ENCODE peak calls at places on chromosome 20, in six cellular contexts. One of them, this sample, is unnamed.
A peak's percentile ranks its signal among the peaks of the same experiment; 100 is the strongest.

GRCh38 chr20:16273812-16274560 is 299.3 kb downstream of the KIF16B start:
- DNase-seq in Calu3: no peak
- DNase-seq in NB4: no peak
- DNase-seq in heart right ventricle: no peak
- DNase-seq in IMR-90: no peak
- DNase-seq in lower lobe of right lung: no peak
- DNase-seq in this sample: no peak

GRCh38 chr20:53738945-53739798 is 145.5 kb upstream of the ZNF217 start:
- DNase-seq in Calu3: no peak
- DNase-seq in NB4: peak; percentile 79
- DNase-seq in heart right ventricle: no peak
- DNase-seq in IMR-90: no peak
- DNase-seq in lower lobe of right lung: no peak
- DNase-seq in this sample: peak; percentile 35

GRCh38 chr20:401682-402495 is 6.2 kb upstream of the RBCK1 start:
- DNase-seq in Calu3: peak; percentile 61
- DNase-seq in NB4: peak; percentile 50
- DNase-seq in heart right ventricle: no peak
- DNase-seq in IMR-90: peak; percentile 80
- DNase-seq in lower lobe of right lung: no peak
- DNase-seq in this sample: no peak

GRCh38 chr20:25019381-25020155 is 27.0 kb upstream of the APMAP start:
- DNase-seq in Calu3: no peak
- DNase-seq in NB4: no peak
- DNase-seq in heart right ventricle: no peak
- DNase-seq in IMR-90: no peak
- DNase-seq in lower lobe of right lung: no peak
- DNase-seq in this sample: no peak

GRCh38 chr20:53827996-53828672 is 234.5 kb upstream of the ZNF217 start:
- DNase-seq in Calu3: no peak
- DNase-seq in NB4: no peak
- DNase-seq in heart right ventricle: no peak
- DNase-seq in IMR-90: peak; percentile 98
- DNase-seq in lower lobe of right lung: no peak
- DNase-seq in this sample: no peak

GRCh38 chr20:38536310-38536709 is 44.7 kb upstream of the ADIG start:
- DNase-seq in Calu3: no peak
- DNase-seq in NB4: no peak
- DNase-seq in heart right ventricle: no peak
- DNase-seq in IMR-90: peak; percentile 74
- DNase-seq in lower lobe of right lung: no peak
- DNase-seq in this sample: no peak

GRCh38 chr20:33521461-33521860 is 31.6 kb downstream of the CBFA2T2 start:
- DNase-seq in Calu3: no peak
- DNase-seq in NB4: no peak
- DNase-seq in heart right ventricle: no peak
- DNase-seq in IMR-90: no peak
- DNase-seq in lower lobe of right lung: no peak
- DNase-seq in this sample: no peak

GRCh38 chr20:16215056-16215455 is 358.2 kb downstream of the KIF16B start:
- DNase-seq in Calu3: no peak
- DNase-seq in NB4: no peak
- DNase-seq in heart right ventricle: no peak
- DNase-seq in IMR-90: no peak
- DNase-seq in lower lobe of right lung: no peak
- DNase-seq in this sample: no peak

GRCh38 chr20:47681977-47682812 is 103.1 kb downstream of the SULF2 start:
- DNase-seq in Calu3: no peak
- DNase-seq in NB4: no peak
- DNase-seq in heart right ventricle: peak; percentile 76
- DNase-seq in IMR-90: no peak
- DNase-seq in lower lobe of right lung: peak; percentile 61
- DNase-seq in this sample: no peak

GRCh38 chr20:57651977-57652864 is 32.0 kb upstream of the ZBP1 start:
- DNase-seq in Calu3: peak; percentile 9
- DNase-seq in NB4: no peak
- DNase-seq in heart right ventricle: no peak
- DNase-seq in IMR-90: no peak
- DNase-seq in lower lobe of right lung: peak; percentile 41
- DNase-seq in this sample: peak; percentile 11

GRCh38 chr20:6157345-6157744 is 34.5 kb upstream of the FERMT1 start:
- DNase-seq in Calu3: no peak
- DNase-seq in NB4: peak; percentile 43
- DNase-seq in heart right ventricle: no peak
- DNase-seq in IMR-90: peak; percentile 3
- DNase-seq in lower lobe of right lung: no peak
- DNase-seq in this sample: no peak

GRCh38 chr20:44572551-44573500 is 9.6 kb upstream of the PKIG start:
- DNase-seq in Calu3: no peak
- DNase-seq in NB4: no peak
- DNase-seq in heart right ventricle: peak; percentile 53
- DNase-seq in IMR-90: peak; percentile 89
- DNase-seq in lower lobe of right lung: no peak
- DNase-seq in this sample: no peak

GRCh38 chr20:38520261-38520660 is 47.6 kb downstream of the RALGAPB start:
- DNase-seq in Calu3: no peak
- DNase-seq in NB4: no peak
- DNase-seq in heart right ventricle: no peak
- DNase-seq in IMR-90: no peak
- DNase-seq in lower lobe of right lung: no peak
- DNase-seq in this sample: no peak

GRCh38 chr20:59008715-59009336 is 1.8 kb upstream of the CTSZ start:
- DNase-seq in Calu3: no peak
- DNase-seq in NB4: no peak
- DNase-seq in heart right ventricle: no peak
- DNase-seq in IMR-90: no peak
- DNase-seq in lower lobe of right lung: no peak
- DNase-seq in this sample: no peak

GRCh38 chr20:58619847-58620431 is 31.1 kb upstream of the STX16 start:
- DNase-seq in Calu3: no peak
- DNase-seq in NB4: peak; percentile 70
- DNase-seq in heart right ventricle: no peak
- DNase-seq in IMR-90: no peak
- DNase-seq in lower lobe of right lung: no peak
- DNase-seq in this sample: no peak

DNA sequence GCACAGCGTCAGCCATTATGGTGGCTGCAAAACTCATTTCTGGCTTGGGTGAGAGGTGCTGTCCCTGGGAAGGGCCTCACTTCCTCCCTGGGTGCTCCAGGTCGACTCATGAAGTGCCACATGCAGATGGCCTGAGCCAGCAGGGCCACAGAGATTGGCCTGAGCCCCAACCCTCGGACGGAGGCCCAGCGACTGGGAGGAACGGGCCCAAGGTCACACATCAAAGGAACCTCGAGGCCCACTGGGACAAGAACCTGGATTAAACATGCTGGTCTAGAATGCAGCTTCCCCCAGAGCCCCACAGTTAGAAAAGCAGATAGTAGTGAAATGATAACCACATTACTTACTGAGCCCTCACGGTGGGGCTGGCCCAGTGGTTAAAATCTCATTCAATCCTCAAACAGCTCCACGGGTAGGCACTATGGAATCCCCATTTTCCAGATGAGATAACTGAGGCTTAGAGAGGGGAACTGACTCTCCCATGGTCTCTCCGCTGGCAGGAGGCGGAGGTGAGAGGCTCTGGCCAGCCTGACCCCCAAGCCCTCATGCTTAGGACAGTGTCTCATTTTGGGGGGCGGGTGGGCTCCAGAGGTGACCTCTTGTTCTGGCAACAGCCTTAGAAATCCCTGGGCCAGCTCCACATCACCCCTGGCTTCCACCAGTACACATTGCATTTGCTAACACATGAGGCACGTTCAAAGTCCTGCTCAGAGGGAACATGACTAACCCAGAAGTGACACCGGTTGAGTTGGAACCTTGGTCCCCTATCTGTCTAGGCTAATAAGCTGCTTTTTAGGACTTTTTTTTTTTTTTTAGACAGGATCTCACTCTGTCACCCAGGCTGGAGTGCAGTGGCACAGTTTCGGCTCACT is 53.0 kb downstream of the SRC start:
- DNase-seq in Calu3: no peak
- DNase-seq in NB4: no peak
- DNase-seq in heart right ventricle: no peak
- DNase-seq in IMR-90: no peak
- DNase-seq in lower lobe of right lung: no peak
- DNase-seq in this sample: no peak
- TF ChIP-seq CTCF in Calu3: no peak
- TF ChIP-seq CTCF in NB4: no peak
- TF ChIP-seq CTCF in heart right ventricle: no peak
- TF ChIP-seq CTCF in IMR-90: no peak
- TF ChIP-seq CTCF in lower lobe of right lung: no peak
- TF ChIP-seq CTCF in this sample: no peak

DNA sequence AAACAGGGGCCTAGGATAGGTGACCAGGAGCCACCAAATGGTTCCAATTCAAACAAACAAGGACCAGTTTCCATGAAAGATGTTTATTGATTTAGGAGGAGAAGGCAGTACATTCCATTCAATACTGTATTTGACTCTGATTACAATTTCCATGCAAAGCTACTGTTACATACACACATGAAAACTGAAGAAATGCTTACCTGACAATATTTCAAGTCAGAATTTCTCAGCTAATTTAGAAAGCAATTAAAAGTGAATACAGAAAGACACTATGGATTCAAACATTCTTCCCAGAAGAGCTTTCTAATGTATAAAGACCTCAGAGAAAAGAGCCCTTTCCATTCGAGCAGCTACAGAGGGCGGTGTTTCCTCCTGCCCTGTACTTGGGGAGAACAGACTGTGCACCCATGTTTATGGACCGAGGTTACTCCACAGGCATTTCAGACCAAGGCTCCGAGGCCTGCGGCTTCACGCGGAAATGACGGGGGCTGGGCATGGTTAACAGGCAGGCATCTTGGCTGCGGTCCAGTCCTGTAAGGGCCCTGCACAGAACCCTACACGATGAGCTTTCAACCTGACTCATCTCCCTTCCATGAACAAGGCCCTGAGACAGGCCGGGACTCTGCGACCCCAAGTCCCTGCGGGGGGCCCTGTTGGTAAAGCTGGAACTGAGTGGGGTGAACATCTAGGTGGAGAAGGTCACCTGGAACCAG is 25.7 kb upstream of the TCFL5 start:
- DNase-seq in Calu3: no peak
- DNase-seq in NB4: no peak
- DNase-seq in heart right ventricle: peak; percentile 52
- DNase-seq in IMR-90: peak; percentile 96
- DNase-seq in lower lobe of right lung: no peak
- DNase-seq in this sample: no peak
- TF ChIP-seq CTCF in Calu3: no peak
- TF ChIP-seq CTCF in NB4: no peak
- TF ChIP-seq CTCF in heart right ventricle: no peak
- TF ChIP-seq CTCF in IMR-90: peak; percentile 16
- TF ChIP-seq CTCF in lower lobe of right lung: no peak
- TF ChIP-seq CTCF in this sample: no peak

GRCh38 chr20:17287998-17288397 is 61.2 kb downstream of the PCSK2 start:
- DNase-seq in Calu3: no peak
- DNase-seq in NB4: no peak
- DNase-seq in heart right ventricle: no peak
- DNase-seq in IMR-90: no peak
- DNase-seq in lower lobe of right lung: no peak
- DNase-seq in this sample: no peak

DNA sequence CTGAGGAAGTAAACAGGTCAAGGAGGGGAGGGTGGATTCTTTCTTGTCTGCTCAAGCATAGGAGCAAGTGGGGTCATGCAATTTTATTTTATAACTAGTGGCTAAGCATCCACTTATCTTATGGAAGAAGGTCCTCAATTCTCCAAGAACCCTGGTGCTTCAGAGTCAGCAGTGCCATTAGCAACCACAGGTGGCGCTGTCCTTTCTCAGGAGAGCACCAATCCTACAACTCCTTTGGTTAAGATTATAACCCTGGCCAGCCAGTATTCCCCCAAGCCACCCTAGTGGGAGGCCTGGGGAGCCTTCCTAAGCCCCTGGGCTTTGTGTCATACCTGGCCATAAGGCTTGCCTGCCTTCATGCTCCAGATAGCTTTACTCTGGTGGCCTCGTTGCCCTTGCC is 60.7 kb downstream of the PCSK2 start:
- DNase-seq in Calu3: no peak
- DNase-seq in NB4: no peak
- DNase-seq in heart right ventricle: no peak
- DNase-seq in IMR-90: no peak
- DNase-seq in lower lobe of right lung: no peak
- DNase-seq in this sample: no peak
- TF ChIP-seq CTCF in Calu3: no peak
- TF ChIP-seq CTCF in NB4: peak; percentile 57
- TF ChIP-seq CTCF in heart right ventricle: no peak
- TF ChIP-seq CTCF in IMR-90: peak; percentile 4
- TF ChIP-seq CTCF in lower lobe of right lung: no peak
- TF ChIP-seq CTCF in this sample: no peak

GRCh38 chr20:32468860-32469259 is 110.7 kb downstream of the ASXL1 start:
- DNase-seq in Calu3: no peak
- DNase-seq in NB4: no peak
- DNase-seq in heart right ventricle: peak; percentile 4
- DNase-seq in IMR-90: no peak
- DNase-seq in lower lobe of right lung: no peak
- DNase-seq in this sample: no peak

GRCh38 chr20:32472581-32473207 is 112.4 kb downstream of the NOL4L start:
- DNase-seq in Calu3: no peak
- DNase-seq in NB4: no peak
- DNase-seq in heart right ventricle: no peak
- DNase-seq in IMR-90: no peak
- DNase-seq in lower lobe of right lung: no peak
- DNase-seq in this sample: no peak

GRCh38 chr20:32468313-32468640 is 110.1 kb downstream of the ASXL1 start:
- DNase-seq in Calu3: no peak
- DNase-seq in NB4: no peak
- DNase-seq in heart right ventricle: peak; percentile 2
- DNase-seq in IMR-90: no peak
- DNase-seq in lower lobe of right lung: no peak
- DNase-seq in this sample: no peak

GRCh38 chr20:32470940-32471339 is 112.8 kb downstream of the ASXL1 start:
- DNase-seq in Calu3: no peak
- DNase-seq in NB4: no peak
- DNase-seq in heart right ventricle: no peak
- DNase-seq in IMR-90: no peak
- DNase-seq in lower lobe of right lung: no peak
- DNase-seq in this sample: no peak

DNA sequence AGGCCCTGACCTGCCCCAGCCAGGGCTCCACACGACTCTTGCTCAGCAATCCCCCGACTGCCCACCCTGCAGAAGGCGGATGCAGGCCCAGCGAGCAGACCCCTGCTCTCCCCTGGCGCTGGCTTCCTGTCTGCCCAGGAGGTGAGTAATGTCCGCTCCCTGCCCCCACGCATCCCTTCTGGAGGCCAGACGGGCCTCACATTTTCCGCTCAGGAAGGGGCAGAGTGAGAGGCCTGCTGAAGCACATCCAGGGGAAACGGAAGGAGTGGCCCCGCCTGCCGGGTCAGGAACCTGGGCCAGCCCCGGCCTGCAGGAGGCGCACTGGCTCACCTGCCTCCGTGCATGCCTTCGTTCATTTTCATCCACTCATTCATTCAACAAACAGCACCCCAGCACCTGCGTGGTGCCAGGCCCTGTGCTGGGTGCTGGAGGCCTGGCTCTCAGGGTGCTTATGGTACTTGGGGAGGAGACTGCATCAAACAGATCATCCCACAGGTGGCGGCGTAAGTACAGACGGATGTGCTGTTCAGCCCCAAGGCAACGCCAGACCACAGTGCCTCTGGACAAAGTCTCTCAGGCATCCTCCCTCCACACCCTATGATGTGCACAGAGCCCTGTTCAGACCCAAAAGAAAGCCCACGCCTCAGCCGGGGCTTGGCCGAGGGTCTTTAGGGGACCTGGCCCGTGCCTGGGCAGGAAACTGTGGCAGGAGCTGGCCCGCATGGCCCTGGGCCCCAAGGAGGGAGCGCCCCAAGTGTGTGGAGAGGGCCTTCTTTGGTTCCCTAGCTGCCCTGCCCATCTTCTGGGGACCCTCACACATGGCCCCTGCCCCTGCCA is 112.1 kb downstream of the ASXL1 start:
- DNase-seq in Calu3: peak; percentile 63
- DNase-seq in NB4: peak; percentile 77
- DNase-seq in heart right ventricle: peak; percentile 69
- DNase-seq in IMR-90: peak; percentile 70
- DNase-seq in lower lobe of right lung: peak; percentile 77
- DNase-seq in this sample: no peak
- TF ChIP-seq CTCF in Calu3: peak; percentile 40
- TF ChIP-seq CTCF in NB4: peak; percentile 62
- TF ChIP-seq CTCF in heart right ventricle: peak; percentile 58
- TF ChIP-seq CTCF in IMR-90: peak; percentile 36
- TF ChIP-seq CTCF in lower lobe of right lung: peak; percentile 61
- TF ChIP-seq CTCF in this sample: peak; percentile 29